ENCODE peak calls at places on chromosomes 3 and 15, in four cellular contexts. One of them, this sample, is unnamed.
A peak's percentile ranks its signal among the peaks of the same experiment; 100 is the strongest.

GRCh38 chr3:137165117-137165806 is 207.5 kb downstream of the IL20RB start:
- DNase-seq in GM12878: no peak
- DNase-seq in HepG2: no peak
- DNase-seq in K562: peak; percentile 14
- DNase-seq in this sample: no peak

GRCh38 chr3:98733778-98734281 is 29.3 kb upstream of the ST3GAL6 start:
- DNase-seq in K562: no peak
- DNase-seq in HepG2: peak; percentile 71
- DNase-seq in GM12878: peak; percentile 33
- DNase-seq in this sample: no peak

GRCh38 chr15:53716909-53717878 is 42.3 kb downstream of the WDR72 start:
- DNase-seq in K562: no peak
- DNase-seq in GM12878: no peak
- DNase-seq in HepG2: peak; percentile 20
- DNase-seq in this sample: no peak

GRCh38 chr15:50675524-50676144 is 11.0 kb downstream of the TRPM7 start:
- DNase-seq in HepG2: no peak
- DNase-seq in K562: no peak
- DNase-seq in GM12878: peak; percentile 5
- DNase-seq in this sample: no peak

GRCh38 chr3:12916159-12916558 is 74.8 kb upstream of the RPL32 start:
- DNase-seq in K562: no peak
- DNase-seq in HepG2: no peak
- DNase-seq in GM12878: no peak
- DNase-seq in this sample: no peak

GRCh38 chr15:82959423-82959822 is 6.9 kb upstream of the HOMER2 start:
- DNase-seq in K562: no peak
- DNase-seq in HepG2: no peak
- DNase-seq in GM12878: no peak
- DNase-seq in this sample: no peak

GRCh38 chr3:196344663-196345062 is 6.5 kb upstream of the TM4SF19 start:
- DNase-seq in K562: no peak
- DNase-seq in GM12878: no peak
- DNase-seq in HepG2: no peak
- DNase-seq in this sample: no peak

GRCh38 chr15:67127334-67127664 is 61.9 kb downstream of the SMAD3 start:
- DNase-seq in GM12878: no peak
- DNase-seq in K562: no peak
- DNase-seq in HepG2: no peak
- DNase-seq in this sample: no peak

GRCh38 chr15:94097567-94097966 is 133.8 kb upstream of the MCTP2 start:
- DNase-seq in GM12878: no peak
- DNase-seq in HepG2: no peak
- DNase-seq in K562: no peak
- DNase-seq in this sample: no peak

GRCh38 chr15:68403161-68403941 is 28.6 kb downstream of the ITGA11 start:
- DNase-seq in K562: no peak
- DNase-seq in GM12878: no peak
- DNase-seq in HepG2: no peak
- DNase-seq in this sample: no peak

GRCh38 chr15:74196175-74196574 is 6.4 kb downstream of the STRA6 start:
- DNase-seq in HepG2: peak; percentile 43
- DNase-seq in K562: no peak
- DNase-seq in GM12878: no peak
- DNase-seq in this sample: no peak

GRCh38 chr15:78979456-78980320 is 34.8 kb upstream of the CTSH start:
- DNase-seq in GM12878: peak; percentile 66
- DNase-seq in K562: peak; percentile 73
- DNase-seq in HepG2: peak; percentile 85
- DNase-seq in this sample: peak; percentile 81

GRCh38 chr15:80694624-80695098 is 449 bp upstream of the ABHD17C start:
- DNase-seq in HepG2: no peak
- DNase-seq in K562: no peak
- DNase-seq in GM12878: no peak
- DNase-seq in this sample: peak; percentile 25

GRCh38 chr3:19199131-19199530 is 50.8 kb downstream of the KCNH8 start:
- DNase-seq in HepG2: no peak
- DNase-seq in K562: no peak
- DNase-seq in GM12878: no peak
- DNase-seq in this sample: no peak

GRCh38 chr3:42612147-42612680 is 11.7 kb downstream of the NKTR start:
- DNase-seq in GM12878: no peak
- DNase-seq in HepG2: no peak
- DNase-seq in K562: no peak
- DNase-seq in this sample: no peak

GRCh38 chr15:26967719-26968269 is 3.2 kb upstream of the GABRG3 start:
- DNase-seq in GM12878: no peak
- DNase-seq in HepG2: no peak
- DNase-seq in K562: no peak
- DNase-seq in this sample: no peak

GRCh38 chr3:9890249-9891071 is at the start of gene JAGN1:
- DNase-seq in K562: peak; percentile 96
- DNase-seq in GM12878: peak; percentile 62
- DNase-seq in HepG2: peak; percentile 77
- DNase-seq in this sample: peak; percentile 91

GRCh38 chr15:60584355-60585023 is 105.5 kb upstream of the ICE2 start:
- DNase-seq in GM12878: no peak
- DNase-seq in K562: no peak
- DNase-seq in HepG2: no peak
- DNase-seq in this sample: no peak

GRCh38 chr3:30607032-30607833 is 832 bp downstream of the TGFBR2 start:
- DNase-seq in K562: no peak
- DNase-seq in HepG2: no peak
- DNase-seq in GM12878: no peak
- DNase-seq in this sample: peak; percentile 45

GRCh38 chr3:145739926-145740325 is 421.1 kb downstream of the PLOD2 start:
- DNase-seq in K562: no peak
- DNase-seq in HepG2: no peak
- DNase-seq in GM12878: no peak
- DNase-seq in this sample: no peak

GRCh38 chr3:72338082-72338941 is 509.9 kb downstream of the SHQ1 start:
- DNase-seq in K562: no peak
- DNase-seq in GM12878: no peak
- DNase-seq in HepG2: no peak
- DNase-seq in this sample: no peak

GRCh38 chr15:62626903-62627302 is 415.6 kb upstream of the TPM1 start:
- DNase-seq in HepG2: no peak
- DNase-seq in K562: no peak
- DNase-seq in GM12878: no peak
- DNase-seq in this sample: no peak

GRCh38 chr3:100073555-100074307 is 40.6 kb downstream of the FILIP1L start:
- DNase-seq in GM12878: no peak
- DNase-seq in K562: no peak
- DNase-seq in HepG2: no peak
- DNase-seq in this sample: no peak

GRCh38 chr3:35745802-35746484 is 106.6 kb downstream of the ARPP21 start:
- DNase-seq in HepG2: no peak
- DNase-seq in GM12878: no peak
- DNase-seq in K562: no peak
- DNase-seq in this sample: no peak

GRCh38 chr3:50606596-50606995 is 5.0 kb downstream of the CISH start:
- DNase-seq in HepG2: no peak
- DNase-seq in GM12878: no peak
- DNase-seq in K562: no peak
- DNase-seq in this sample: no peak

GRCh38 chr15:76200641-76201105 is 110.6 kb downstream of the ETFA start:
- DNase-seq in HepG2: no peak
- DNase-seq in K562: no peak
- DNase-seq in GM12878: no peak
- DNase-seq in this sample: no peak

GRCh38 chr3:87227835-87228144 is 681 bp downstream of the CHMP2B start:
- DNase-seq in GM12878: no peak
- DNase-seq in K562: no peak
- DNase-seq in HepG2: peak; percentile 1
- DNase-seq in this sample: no peak

GRCh38 chr15:94015324-94015723 is 216.0 kb upstream of the MCTP2 start:
- DNase-seq in GM12878: no peak
- DNase-seq in HepG2: no peak
- DNase-seq in K562: no peak
- DNase-seq in this sample: no peak

GRCh38 chr15:51076898-51077564 is 17.7 kb downstream of the TNFAIP8L3 start:
- DNase-seq in GM12878: peak; percentile 40
- DNase-seq in K562: no peak
- DNase-seq in HepG2: no peak
- DNase-seq in this sample: no peak

GRCh38 chr15:69526696-69527095 is 74.1 kb downstream of the RPLP1 start:
- DNase-seq in K562: no peak
- DNase-seq in HepG2: no peak
- DNase-seq in GM12878: no peak
- DNase-seq in this sample: no peak

GRCh38 chr3:170802164-170803151 is 67.5 kb downstream of the RPL22L1 start:
- DNase-seq in GM12878: no peak
- DNase-seq in K562: peak; percentile 29
- DNase-seq in HepG2: no peak
- DNase-seq in this sample: no peak

GRCh38 chr3:154214320-154214719 is 93.1 kb downstream of the ARHGEF26 start:
- DNase-seq in GM12878: no peak
- DNase-seq in HepG2: no peak
- DNase-seq in K562: no peak
- DNase-seq in this sample: no peak

GRCh38 chr3:166444756-166445155 is 607.5 kb upstream of the BCHE start:
- DNase-seq in K562: no peak
- DNase-seq in HepG2: no peak
- DNase-seq in GM12878: no peak
- DNase-seq in this sample: no peak

GRCh38 chr3:154220462-154220861 is 99.3 kb downstream of the ARHGEF26 start:
- DNase-seq in K562: no peak
- DNase-seq in HepG2: peak; percentile 79
- DNase-seq in GM12878: no peak
- DNase-seq in this sample: no peak

GRCh38 chr3:127073931-127074820 is 91.3 kb downstream of the PLXNA1 start:
- DNase-seq in GM12878: no peak
- DNase-seq in K562: no peak
- DNase-seq in HepG2: no peak
- DNase-seq in this sample: no peak
- TF ChIP-seq TARDBP in GM12878: no peak
- TF ChIP-seq TARDBP in K562: no peak
- TF ChIP-seq TARDBP in HepG2: no peak
- TF ChIP-seq TARDBP in this sample: no peak

GRCh38 chr15:92545996-92546395 is 109.6 kb downstream of the FAM174B start:
- DNase-seq in HepG2: no peak
- DNase-seq in GM12878: no peak
- DNase-seq in K562: no peak
- DNase-seq in this sample: no peak
- TF ChIP-seq TARDBP in HepG2: no peak
- TF ChIP-seq TARDBP in GM12878: no peak
- TF ChIP-seq TARDBP in K562: no peak
- TF ChIP-seq TARDBP in this sample: no peak

DNA sequence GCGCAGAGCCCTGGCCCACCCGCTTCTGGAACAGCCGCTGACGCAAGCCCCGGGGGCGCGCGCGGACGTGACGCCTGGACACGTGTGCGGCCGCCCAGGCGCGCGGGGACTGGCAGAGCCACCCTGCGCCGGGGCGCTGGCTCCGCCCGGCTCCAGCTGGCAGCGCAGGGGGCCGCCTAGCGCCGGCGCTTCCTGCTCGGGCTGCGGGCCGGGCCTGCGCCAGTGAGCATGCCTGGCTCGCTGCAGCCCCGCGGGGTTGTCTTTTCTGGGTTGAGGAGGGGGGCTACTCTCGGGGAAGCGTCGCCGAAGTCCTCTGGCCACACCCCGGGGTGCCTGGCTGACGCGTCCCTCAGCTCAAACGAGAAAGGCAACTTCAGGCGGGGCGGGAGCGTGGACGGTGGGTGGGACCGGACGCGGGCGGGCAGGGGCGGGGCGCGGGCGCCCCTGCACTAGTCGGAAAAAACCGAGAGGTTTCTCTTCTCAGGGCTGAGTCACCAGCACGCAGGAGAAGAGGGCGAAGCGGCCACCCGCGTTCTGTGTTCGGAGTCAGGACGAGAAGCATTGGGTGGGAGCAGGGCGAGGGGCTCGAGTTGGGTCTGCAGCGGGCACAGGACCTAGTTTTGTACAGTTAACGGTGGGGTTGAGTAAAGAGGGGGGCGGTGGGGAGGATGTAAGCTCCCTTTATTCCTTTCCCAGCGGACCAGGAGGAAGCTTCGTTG is at the start of gene SIAH2:
- DNase-seq in K562: peak; percentile 92
- DNase-seq in HepG2: peak; percentile 92
- DNase-seq in GM12878: peak; percentile 71
- DNase-seq in this sample: peak; percentile 77
- TF ChIP-seq TARDBP in K562: no peak
- TF ChIP-seq TARDBP in HepG2: peak; percentile 28
- TF ChIP-seq TARDBP in GM12878: no peak
- TF ChIP-seq TARDBP in this sample: no peak

GRCh38 chr15:56805466-56806146 is 72.3 kb upstream of the ZNF280D start:
- DNase-seq in HepG2: no peak
- DNase-seq in GM12878: no peak
- DNase-seq in K562: no peak
- DNase-seq in this sample: no peak
- TF ChIP-seq TARDBP in HepG2: no peak
- TF ChIP-seq TARDBP in GM12878: no peak
- TF ChIP-seq TARDBP in K562: no peak
- TF ChIP-seq TARDBP in this sample: no peak

DNA sequence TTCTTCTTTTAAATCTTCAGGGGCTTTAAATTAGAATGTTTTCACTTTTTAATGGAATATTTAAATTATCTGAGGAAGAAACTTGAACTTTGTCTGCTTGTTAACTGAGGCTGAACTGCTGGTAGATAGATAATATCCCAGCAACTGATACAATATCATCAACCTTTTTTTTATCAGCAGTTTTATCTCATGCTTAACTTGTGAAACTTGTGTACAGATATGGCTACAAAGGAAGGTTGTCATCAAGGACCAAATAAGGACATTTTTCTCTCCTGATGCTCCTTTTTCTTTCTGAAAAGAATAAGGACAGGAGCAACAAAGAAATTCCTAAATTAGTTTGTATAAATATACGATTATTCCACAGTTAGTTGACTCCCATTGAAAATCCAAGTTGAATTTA is 66.4 kb upstream of the KBTBD8 start:
- DNase-seq in HepG2: no peak
- DNase-seq in K562: no peak
- DNase-seq in GM12878: no peak
- DNase-seq in this sample: no peak
- TF ChIP-seq TARDBP in HepG2: no peak
- TF ChIP-seq TARDBP in K562: no peak
- TF ChIP-seq TARDBP in GM12878: no peak
- TF ChIP-seq TARDBP in this sample: no peak

GRCh38 chr15:25804451-25804850 is 58.7 kb downstream of the ATP10A start:
- DNase-seq in K562: no peak
- DNase-seq in GM12878: no peak
- DNase-seq in HepG2: no peak
- DNase-seq in this sample: no peak
- TF ChIP-seq TARDBP in K562: no peak
- TF ChIP-seq TARDBP in GM12878: no peak
- TF ChIP-seq TARDBP in HepG2: no peak
- TF ChIP-seq TARDBP in this sample: no peak

DNA sequence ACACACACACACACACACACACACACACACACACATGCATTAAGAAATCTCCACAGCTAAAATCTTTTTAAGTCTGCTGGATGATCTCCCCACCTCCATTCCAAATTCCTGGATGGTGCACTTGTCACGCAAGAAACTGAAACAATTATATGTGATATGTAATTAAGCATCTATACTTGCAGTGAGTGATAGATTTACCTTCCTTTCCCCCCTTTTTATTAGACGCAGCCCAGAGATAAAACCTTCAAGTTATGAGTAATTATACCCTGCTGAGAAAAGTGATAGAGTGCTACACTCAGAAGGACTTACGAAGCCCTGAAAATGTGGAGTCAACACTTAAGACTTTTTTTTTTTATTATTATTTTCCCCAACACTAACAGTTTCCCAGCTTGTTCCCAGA is 255.2 kb downstream of the LSAMP start:
- DNase-seq in HepG2: no peak
- DNase-seq in K562: no peak
- DNase-seq in GM12878: no peak
- DNase-seq in this sample: peak; percentile 17
- TF ChIP-seq TARDBP in HepG2: no peak
- TF ChIP-seq TARDBP in K562: no peak
- TF ChIP-seq TARDBP in GM12878: no peak
- TF ChIP-seq TARDBP in this sample: no peak

This sample was measured in HEK293T.